ENCODE peak calls at places on chromosome 1, in eight cellular contexts. B, Z, W, T, V, K, A and I are unnamed samples.

GRCh38 chr1:9881838-9882249 is 28.2 kb downstream of the CTNNBIP1 start:
- DNase-seq in B (no peak), Z (no peak), W (no peak), T (no peak), V (no peak), K (no peak), A (peak), I (no peak)

GRCh38 chr1:63731117-63732043 is 42.4 kb upstream of the ROR1 start:
- DNase-seq in B (no peak), Z (no peak), W (no peak), T (no peak), V (peak), K (no peak), A (peak), I (peak)

GRCh38 chr1:203156280-203156679 is 19.3 kb downstream of the MYBPH start:
- DNase-seq in B (no peak), Z (no peak), W (no peak), T (no peak), V (no peak), K (no peak), A (no peak), I (no peak)

GRCh38 chr1:202131956-202132821 is 9.5 kb downstream of the GPR37L1 start:
- DNase-seq in B (no peak), Z (no peak), W (peak), T (no peak), V (peak), K (no peak), A (peak), I (no peak)

GRCh38 chr1:916173-917075 is 7.3 kb upstream of the SAMD11 start:
- DNase-seq in B (peak), Z (peak), W (peak), T (no peak), V (no peak), K (no peak), A (no peak), I (no peak)

GRCh38 chr1:203072002-203072607 is 13.7 kb downstream of the MYOG start:
- DNase-seq in B (no peak), Z (no peak), W (no peak), T (no peak), V (no peak), K (no peak), A (no peak), I (no peak)

GRCh38 chr1:21517660-21518480 is 8.6 kb downstream of the ALPL start:
- DNase-seq in B (no peak), Z (peak), W (no peak), T (no peak), V (no peak), K (no peak), A (no peak), I (no peak)

GRCh38 chr1:11903210-11903609 is 23.0 kb downstream of the KIAA2013 start:
- DNase-seq in B (no peak), Z (no peak), W (no peak), T (no peak), V (no peak), K (no peak), A (no peak), I (no peak)

GRCh38 chr1:40723196-40723955 is 31.9 kb downstream of the NFYC start:
- DNase-seq in B (no peak), Z (no peak), W (no peak), T (no peak), V (no peak), K (no peak), A (peak), I (no peak)

GRCh38 chr1:221620437-221621384 is 121.2 kb downstream of the DUSP10 start:
- DNase-seq in B (peak), Z (no peak), W (no peak), T (no peak), V (no peak), K (no peak), A (peak), I (peak)

GRCh38 chr1:93874025-93874651 is 4.9 kb downstream of the DNTTIP2 start:
- DNase-seq in B (no peak), Z (no peak), W (no peak), T (peak), V (no peak), K (no peak), A (peak), I (peak)

GRCh38 chr1:231395996-231396385 is 26.1 kb downstream of the EGLN1 start:
- DNase-seq in B (no peak), Z (no peak), W (no peak), T (no peak), V (no peak), K (no peak), A (no peak), I (no peak)

GRCh38 chr1:181430015-181430657 is 53.2 kb upstream of the CACNA1E start:
- DNase-seq in B (no peak), Z (no peak), W (no peak), T (peak), V (no peak), K (no peak), A (no peak), I (no peak)

GRCh38 chr1:93665015-93665414 is 16.6 kb downstream of the BCAR3 start:
- DNase-seq in B (no peak), Z (no peak), W (no peak), T (no peak), V (no peak), K (no peak), A (no peak), I (no peak)

GRCh38 chr1:214349781-214350180 is 68.8 kb downstream of the SMYD2 start:
- DNase-seq in B (no peak), Z (no peak), W (no peak), T (no peak), V (no peak), K (no peak), A (no peak), I (no peak)

GRCh38 chr1:210792703-210793102 is 341.2 kb downstream of the KCNH1 start:
- DNase-seq in B (no peak), Z (no peak), W (no peak), T (no peak), V (no peak), K (no peak), A (peak), I (peak)

GRCh38 chr1:19342077-19342775 is 30.1 kb downstream of the SLC66A1 start:
- DNase-seq in B (no peak), Z (no peak), W (no peak), T (no peak), V (no peak), K (no peak), A (no peak), I (no peak)

GRCh38 chr1:207876129-207876528 is 34.8 kb downstream of the CD34 start:
- DNase-seq in B (no peak), Z (no peak), W (no peak), T (peak), V (no peak), K (no peak), A (no peak), I (no peak)

GRCh38 chr1:15304708-15305326 is 57.8 kb downstream of the FHAD1 start:
- DNase-seq in B (peak), Z (peak), W (peak), T (peak), V (peak), K (peak), A (peak), I (peak)

GRCh38 chr1:26838474-26839338 is 12.2 kb downstream of the ZDHHC18 start:
- DNase-seq in B (no peak), Z (peak), W (no peak), T (peak), V (peak), K (no peak), A (no peak), I (no peak)

GRCh38 chr1:19468397-19468956 is 16.9 kb downstream of the CAPZB start:
- DNase-seq in B (no peak), Z (peak), W (peak), T (peak), V (peak), K (no peak), A (peak), I (peak)

GRCh38 chr1:188669715-188670114 is 1807.9 kb downstream of the BRINP3 start:
- DNase-seq in B (no peak), Z (no peak), W (no peak), T (no peak), V (no peak), K (no peak), A (peak), I (no peak)

GRCh38 chr1:194024659-194025058 is 838.2 kb upstream of the B3GALT2 start:
- DNase-seq in B (no peak), Z (no peak), W (no peak), T (no peak), V (no peak), K (no peak), A (peak), I (no peak)

GRCh38 chr1:23528245-23528978 is 2.6 kb downstream of the E2F2 start:
- DNase-seq in B (peak), Z (peak), W (peak), T (peak), V (peak), K (no peak), A (peak), I (peak)

GRCh38 chr1:19814244-19814661 is 830 bp downstream of the RNF186 start:
- DNase-seq in B (no peak), Z (no peak), W (no peak), T (no peak), V (no peak), K (no peak), A (no peak), I (no peak)

GRCh38 chr1:18541046-18541795 is 60.5 kb downstream of the KLHDC7A start:
- DNase-seq in B (no peak), Z (no peak), W (peak), T (no peak), V (no peak), K (no peak), A (no peak), I (no peak)

GRCh38 chr1:118302145-118302544 is 117.1 kb upstream of the SPAG17 start:
- DNase-seq in B (no peak), Z (no peak), W (no peak), T (no peak), V (no peak), K (no peak), A (no peak), I (no peak)

GRCh38 chr1:119611701-119612113 is 36.4 kb downstream of the ZNF697 start:
- DNase-seq in B (peak), Z (no peak), W (peak), T (peak), V (peak), K (peak), A (peak), I (peak)

GRCh38 chr1:217889401-217889800 is 258.3 kb downstream of the SPATA17 start:
- DNase-seq in B (no peak), Z (no peak), W (no peak), T (no peak), V (no peak), K (peak), A (peak), I (peak)

GRCh38 chr1:35442737-35443136 is 114.5 kb downstream of the KIAA0319L start:
- DNase-seq in B (no peak), Z (no peak), W (no peak), T (no peak), V (no peak), K (no peak), A (peak), I (no peak)

GRCh38 chr1:41498809-41499208 is 14.3 kb upstream of the EDN2 start:
- DNase-seq in B (no peak), Z (no peak), W (peak), T (no peak), V (peak), K (no peak), A (peak), I (no peak)

GRCh38 chr1:19397217-19397945 is 85.3 kb downstream of the SLC66A1 start:
- DNase-seq in B (no peak), Z (no peak), W (no peak), T (no peak), V (no peak), K (no peak), A (no peak), I (no peak)

GRCh38 chr1:226943927-226944326 is 3.8 kb downstream of the COQ8A start:
- DNase-seq in B (no peak), Z (no peak), W (no peak), T (no peak), V (no peak), K (no peak), A (no peak), I (no peak)

GRCh38 chr1:18283601-18284385 is 176.2 kb downstream of the IGSF21 start:
- DNase-seq in B (no peak), Z (no peak), W (no peak), T (peak), V (no peak), K (no peak), A (no peak), I (no peak)

GRCh38 chr1:14767075-14767474 is 168.6 kb downstream of the KAZN start:
- DNase-seq in B (no peak), Z (no peak), W (no peak), T (no peak), V (no peak), K (no peak), A (no peak), I (no peak)

GRCh38 chr1:225694151-225694603 is 41.3 kb upstream of the ENAH start:
- DNase-seq in B (peak), Z (no peak), W (peak), T (no peak), V (no peak), K (no peak), A (no peak), I (peak)

GRCh38 chr1:37403166-37403565 is 71.2 kb upstream of the ZC3H12A start:
- DNase-seq in B (no peak), Z (no peak), W (no peak), T (no peak), V (no peak), K (no peak), A (no peak), I (no peak)

DNA sequence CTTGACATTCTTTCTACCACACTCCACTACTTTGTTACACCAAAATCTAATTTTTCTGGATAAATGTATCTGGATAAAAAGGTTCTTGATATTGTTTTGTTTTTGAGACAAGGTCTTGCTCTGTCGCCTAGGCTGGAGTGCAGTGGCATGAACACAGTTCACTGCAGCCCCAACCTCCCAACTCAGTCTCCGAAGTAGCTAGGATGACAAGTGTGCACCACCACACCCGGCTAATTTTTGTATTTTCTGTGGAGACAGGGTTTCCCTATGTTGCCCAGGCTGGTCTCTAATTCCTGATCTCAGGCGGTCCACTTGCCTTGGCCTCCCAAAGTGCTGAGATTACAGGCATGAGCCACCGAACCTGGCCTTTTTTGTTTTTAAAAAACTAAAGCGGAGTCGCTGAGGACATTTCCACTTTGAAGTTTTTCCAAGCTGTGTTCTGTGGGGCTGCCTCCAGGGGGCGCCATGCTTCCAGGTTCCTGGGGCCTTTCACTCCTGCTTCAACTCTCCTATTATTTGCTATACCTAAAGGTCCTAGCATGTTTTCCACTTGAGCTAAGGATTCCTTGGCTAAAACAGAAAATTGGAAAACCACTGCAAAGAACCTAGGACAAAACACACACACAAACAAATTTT is 14.1 kb upstream of the NCMAP start:
- DNase-seq in B (no peak), Z (no peak), W (peak), T (no peak), V (peak), K (peak), A (no peak), I (peak)
- TF ChIP-seq CTCF in B (peak), Z (peak), W (peak), T (peak), V (peak), K (peak), A (peak), I (peak)

GRCh38 chr1:50620680-50621329 is 197.6 kb upstream of the DMRTA2 start:
- DNase-seq in B (no peak), Z (no peak), W (peak), T (no peak), V (peak), K (no peak), A (peak), I (peak)
- TF ChIP-seq CTCF in B (peak), Z (no peak), W (peak), T (peak), V (peak), K (no peak), A (peak), I (peak)

GRCh38 chr1:91828583-91829281 is 57.2 kb downstream of the TGFBR3 start:
- DNase-seq in B (no peak), Z (no peak), W (no peak), T (no peak), V (no peak), K (no peak), A (peak), I (no peak)

GRCh38 chr1:91829293-91830153 is 56.4 kb downstream of the TGFBR3 start:
- DNase-seq in B (no peak), Z (no peak), W (no peak), T (no peak), V (no peak), K (no peak), A (no peak), I (no peak)

GRCh38 chr1:91831132-91831930 is 54.6 kb downstream of the TGFBR3 start:
- DNase-seq in B (no peak), Z (no peak), W (no peak), T (no peak), V (peak), K (no peak), A (no peak), I (no peak)

GRCh38 chr1:91828007-91828321 is 58.0 kb downstream of the TGFBR3 start:
- DNase-seq in B (no peak), Z (no peak), W (no peak), T (no peak), V (no peak), K (no peak), A (no peak), I (peak)

GRCh38 chr1:91830242-91831131 is 55.5 kb downstream of the TGFBR3 start:
- DNase-seq in B (peak), Z (no peak), W (no peak), T (no peak), V (peak), K (no peak), A (peak), I (peak)
- TF ChIP-seq CTCF in B (peak), Z (no peak), W (peak), T (no peak), V (peak), K (no peak), A (peak), I (peak)

GRCh38 chr1:2135425-2135824 is 59.1 kb downstream of the FAAP20 start:
- DNase-seq in B (peak), Z (no peak), W (peak), T (no peak), V (peak), K (no peak), A (peak), I (peak)
- TF ChIP-seq CTCF in B (no peak), Z (no peak), W (no peak), T (no peak), V (no peak), K (no peak), A (peak), I (peak)

GRCh38 chr1:110134050-110134595 is 16.2 kb upstream of the SLC6A17 start:
- DNase-seq in B (no peak), Z (no peak), W (no peak), T (no peak), V (no peak), K (no peak), A (no peak), I (no peak)

GRCh38 chr1:110130989-110131388 is 18.7 kb downstream of the UBL4B start:
- DNase-seq in B (no peak), Z (no peak), W (no peak), T (no peak), V (no peak), K (no peak), A (no peak), I (no peak)

GRCh38 chr1:110132682-110133081 is 17.6 kb upstream of the SLC6A17 start:
- DNase-seq in B (no peak), Z (no peak), W (no peak), T (no peak), V (no peak), K (no peak), A (no peak), I (no peak)

GRCh38 chr1:110133436-110133835 is 16.9 kb upstream of the SLC6A17 start:
- DNase-seq in B (no peak), Z (no peak), W (no peak), T (no peak), V (no peak), K (no peak), A (no peak), I (no peak)

DNA sequence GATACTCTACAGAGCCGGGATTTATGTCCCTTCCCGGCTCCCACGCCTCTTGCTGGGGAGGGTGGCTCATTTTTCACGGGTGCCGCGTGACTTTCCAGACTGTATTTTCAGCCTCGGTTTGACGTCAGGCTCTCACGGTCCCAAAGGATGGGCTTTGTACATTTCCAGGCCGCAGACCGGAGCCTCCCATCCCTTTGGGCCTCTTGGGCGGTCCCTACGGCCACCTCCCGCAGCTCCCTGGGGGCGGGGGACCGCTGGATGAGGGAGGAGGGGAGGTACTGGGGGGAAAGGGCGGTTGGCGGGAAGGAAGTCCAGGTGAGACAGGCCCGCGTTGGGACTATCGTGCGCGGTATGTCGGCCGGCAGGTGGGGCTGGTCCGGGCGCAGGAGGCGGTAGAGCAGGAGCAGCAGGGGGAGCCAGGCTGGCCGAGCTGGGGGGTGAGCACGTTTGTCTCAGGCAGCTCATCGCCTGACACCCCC is 17.9 kb downstream of the UBL4B start:
- DNase-seq in B (no peak), Z (no peak), W (no peak), T (no peak), V (no peak), K (no peak), A (peak), I (no peak)
- TF ChIP-seq CTCF in B (no peak), Z (no peak), W (peak), T (no peak), V (no peak), K (no peak), A (peak), I (peak)

DNA sequence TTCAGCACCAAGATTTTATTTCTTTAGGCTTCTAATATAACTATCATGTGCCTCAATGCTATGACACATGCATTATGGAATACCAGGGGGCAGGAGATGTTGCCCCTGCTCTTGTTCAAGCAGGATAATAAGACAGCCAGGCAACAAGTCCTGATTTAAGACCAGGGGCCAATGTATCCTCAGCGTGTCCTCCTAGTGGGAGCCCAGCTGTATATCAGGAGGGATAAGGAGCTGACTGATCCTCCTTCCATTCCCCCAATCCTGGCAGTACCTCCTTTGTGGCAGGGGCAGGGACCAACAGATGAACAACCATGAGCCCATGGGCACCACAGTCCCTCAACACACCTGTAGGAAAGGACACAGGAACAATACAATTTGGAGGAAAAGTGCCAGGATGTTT is 29.3 kb downstream of the SORT1 start:
- DNase-seq in B (no peak), Z (no peak), W (no peak), T (no peak), V (no peak), K (no peak), A (no peak), I (no peak)
- TF ChIP-seq CTCF in B (no peak), Z (no peak), W (no peak), T (no peak), V (no peak), K (no peak), A (no peak), I (no peak)

DNA sequence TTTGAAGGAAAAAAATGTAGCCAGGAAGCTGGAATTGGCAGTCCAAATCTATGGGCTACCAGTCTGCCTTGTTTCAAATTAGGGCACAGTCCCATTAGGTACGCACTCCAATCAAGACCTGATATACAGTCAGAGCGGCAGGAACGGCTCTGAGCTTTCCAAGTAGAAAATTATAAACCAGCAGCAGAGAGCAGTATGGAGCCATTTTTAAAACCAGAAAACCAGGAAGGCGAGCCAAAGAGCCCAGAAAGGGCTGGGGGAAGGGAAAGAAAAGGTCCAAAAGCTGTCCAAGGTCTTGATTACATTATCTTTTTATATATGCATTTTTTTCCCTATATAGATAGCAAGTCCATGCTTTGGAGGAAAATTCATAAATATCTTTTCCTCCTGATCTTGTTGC is 719.0 kb downstream of the RWDD3 start:
- DNase-seq in B (no peak), Z (no peak), W (no peak), T (no peak), V (no peak), K (peak), A (peak), I (peak)
- TF ChIP-seq CTCF in B (peak), Z (no peak), W (no peak), T (no peak), V (no peak), K (no peak), A (peak), I (peak)